ENCODE peak calls at places on chromosomes 7 and 10, in ten cellular contexts. One of them, this sample, is unnamed.

GRCh38 chr7:152093717-152094116 is 68.2 kb downstream of the GALNT11 start:
- DNase-seq in lower lobe of right lung: no peak
- DNase-seq in right atrium auricular region: no peak
- DNase-seq in pancreas: no peak
- DNase-seq in heart right ventricle: no peak
- DNase-seq in MM.1S: no peak
- DNase-seq in astrocyte of the spinal cord: no peak
- DNase-seq in OCI-LY7: no peak
- DNase-seq in cardiac fibroblast: no peak
- DNase-seq in GM20000: no peak
- DNase-seq in this sample: no peak

GRCh38 chr7:130912086-130912909 is 178.3 kb upstream of the KLF14 start:
- DNase-seq in astrocyte of the spinal cord: peak
- DNase-seq in MM.1S: no peak
- DNase-seq in OCI-LY7: peak
- DNase-seq in pancreas: no peak
- DNase-seq in cardiac fibroblast: peak
- DNase-seq in GM20000: no peak
- DNase-seq in right atrium auricular region: peak
- DNase-seq in lower lobe of right lung: no peak
- DNase-seq in heart right ventricle: no peak
- DNase-seq in this sample: no peak

GRCh38 chr7:37427276-37427940 is 21.3 kb downstream of the ELMO1 start:
- DNase-seq in lower lobe of right lung: no peak
- DNase-seq in right atrium auricular region: no peak
- DNase-seq in GM20000: no peak
- DNase-seq in OCI-LY7: no peak
- DNase-seq in cardiac fibroblast: no peak
- DNase-seq in heart right ventricle: no peak
- DNase-seq in MM.1S: no peak
- DNase-seq in pancreas: no peak
- DNase-seq in astrocyte of the spinal cord: no peak
- DNase-seq in this sample: no peak

GRCh38 chr7:137978464-137979237 is 23.2 kb downstream of the CREB3L2 start:
- DNase-seq in pancreas: no peak
- DNase-seq in cardiac fibroblast: peak
- DNase-seq in OCI-LY7: no peak
- DNase-seq in right atrium auricular region: peak
- DNase-seq in heart right ventricle: peak
- DNase-seq in MM.1S: no peak
- DNase-seq in GM20000: no peak
- DNase-seq in astrocyte of the spinal cord: peak
- DNase-seq in lower lobe of right lung: no peak
- DNase-seq in this sample: no peak

GRCh38 chr10:78568664-78569063 is 500.1 kb upstream of the ZMIZ1 start:
- DNase-seq in MM.1S: no peak
- DNase-seq in pancreas: no peak
- DNase-seq in cardiac fibroblast: no peak
- DNase-seq in right atrium auricular region: no peak
- DNase-seq in lower lobe of right lung: no peak
- DNase-seq in OCI-LY7: no peak
- DNase-seq in GM20000: no peak
- DNase-seq in heart right ventricle: no peak
- DNase-seq in astrocyte of the spinal cord: no peak
- DNase-seq in this sample: no peak

GRCh38 chr10:69316313-69317059 is 38.2 kb downstream of the HK1 start:
- DNase-seq in cardiac fibroblast: peak
- DNase-seq in astrocyte of the spinal cord: no peak
- DNase-seq in GM20000: no peak
- DNase-seq in lower lobe of right lung: no peak
- DNase-seq in pancreas: no peak
- DNase-seq in heart right ventricle: no peak
- DNase-seq in MM.1S: no peak
- DNase-seq in right atrium auricular region: no peak
- DNase-seq in OCI-LY7: no peak
- DNase-seq in this sample: no peak

GRCh38 chr10:88687853-88688467 is 18.1 kb upstream of the LIPK start:
- DNase-seq in pancreas: no peak
- DNase-seq in GM20000: peak
- DNase-seq in heart right ventricle: no peak
- DNase-seq in right atrium auricular region: no peak
- DNase-seq in astrocyte of the spinal cord: peak
- DNase-seq in MM.1S: peak
- DNase-seq in cardiac fibroblast: peak
- DNase-seq in OCI-LY7: peak
- DNase-seq in lower lobe of right lung: no peak
- DNase-seq in this sample: peak

GRCh38 chr7:34550996-34551395 is 107.0 kb upstream of the NPSR1 start:
- DNase-seq in lower lobe of right lung: no peak
- DNase-seq in GM20000: no peak
- DNase-seq in MM.1S: no peak
- DNase-seq in pancreas: no peak
- DNase-seq in right atrium auricular region: no peak
- DNase-seq in heart right ventricle: no peak
- DNase-seq in OCI-LY7: no peak
- DNase-seq in astrocyte of the spinal cord: no peak
- DNase-seq in cardiac fibroblast: no peak
- DNase-seq in this sample: no peak

DNA sequence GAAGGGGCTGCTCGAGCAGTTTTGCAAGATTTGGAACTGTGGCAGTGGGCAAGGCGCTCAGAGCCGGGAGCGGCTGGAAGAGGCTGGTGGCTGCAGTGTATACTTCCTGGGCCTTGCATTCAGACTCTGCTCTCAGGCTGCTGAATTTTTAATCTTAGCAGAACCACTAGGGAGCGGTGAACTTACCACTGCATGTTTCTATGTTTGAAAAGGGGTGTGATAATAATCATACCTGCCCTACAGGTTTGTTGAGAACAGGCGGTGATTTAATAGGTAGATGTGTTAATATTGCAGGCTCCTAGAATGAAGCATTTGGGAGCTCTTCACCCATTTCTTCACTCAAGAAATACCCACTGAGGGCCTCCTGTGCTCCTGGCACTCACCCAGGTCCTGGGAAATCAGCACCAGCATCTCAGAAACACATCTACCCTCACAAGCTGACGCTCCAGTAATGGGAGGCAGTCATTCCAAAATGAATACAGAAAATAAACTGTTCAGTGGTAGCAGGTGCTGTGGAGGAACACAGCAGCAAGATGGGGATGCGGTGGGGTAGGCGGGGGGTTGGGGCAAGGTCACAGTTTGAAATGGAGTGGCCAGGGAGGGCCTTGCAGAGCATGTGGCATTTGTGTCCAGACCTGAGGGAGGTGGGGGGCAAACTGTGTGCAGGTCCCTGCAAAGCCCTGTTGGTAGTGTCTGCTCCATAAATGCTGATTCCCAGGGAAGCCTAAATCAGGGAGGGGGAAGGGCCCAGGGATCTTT is 41.0 kb downstream of the VWA2 start:
- DNase-seq in lower lobe of right lung: no peak
- DNase-seq in cardiac fibroblast: no peak
- DNase-seq in pancreas: no peak
- DNase-seq in heart right ventricle: no peak
- DNase-seq in astrocyte of the spinal cord: no peak
- DNase-seq in MM.1S: no peak
- DNase-seq in right atrium auricular region: no peak
- DNase-seq in GM20000: no peak
- DNase-seq in OCI-LY7: no peak
- DNase-seq in this sample: no peak
- TF ChIP-seq CTCF in lower lobe of right lung: no peak
- TF ChIP-seq CTCF in cardiac fibroblast: no peak
- TF ChIP-seq CTCF in pancreas: no peak
- TF ChIP-seq CTCF in heart right ventricle: no peak
- TF ChIP-seq CTCF in astrocyte of the spinal cord: no peak
- TF ChIP-seq CTCF in MM.1S: no peak
- TF ChIP-seq CTCF in right atrium auricular region: no peak
- TF ChIP-seq CTCF in GM20000: no peak
- TF ChIP-seq CTCF in OCI-LY7: no peak
- TF ChIP-seq CTCF in this sample: no peak

DNA sequence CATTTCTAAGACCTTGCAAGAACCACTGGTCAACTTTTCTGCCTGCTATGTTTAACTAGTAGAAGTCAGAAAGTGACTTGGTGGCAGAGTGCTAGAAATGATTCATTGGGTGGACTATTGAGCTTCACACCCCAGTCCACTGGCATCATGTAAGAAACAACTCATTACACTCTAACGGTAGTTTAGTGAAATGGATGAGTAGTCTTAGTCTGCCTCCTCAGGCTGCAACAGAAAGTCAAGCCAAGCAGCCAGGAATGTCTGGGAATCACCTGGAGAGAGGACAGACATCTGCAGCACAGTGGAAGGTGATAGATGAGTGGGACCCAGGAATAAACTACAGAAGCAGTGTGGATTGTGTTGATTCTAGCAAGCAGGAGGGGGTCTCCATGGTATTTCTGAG is 125.4 kb downstream of the AUTS2 start:
- DNase-seq in astrocyte of the spinal cord: no peak
- DNase-seq in cardiac fibroblast: no peak
- DNase-seq in MM.1S: no peak
- DNase-seq in GM20000: no peak
- DNase-seq in lower lobe of right lung: no peak
- DNase-seq in pancreas: no peak
- DNase-seq in right atrium auricular region: no peak
- DNase-seq in OCI-LY7: no peak
- DNase-seq in heart right ventricle: no peak
- DNase-seq in this sample: no peak
- TF ChIP-seq CTCF in astrocyte of the spinal cord: no peak
- TF ChIP-seq CTCF in cardiac fibroblast: no peak
- TF ChIP-seq CTCF in MM.1S: no peak
- TF ChIP-seq CTCF in GM20000: no peak
- TF ChIP-seq CTCF in lower lobe of right lung: no peak
- TF ChIP-seq CTCF in pancreas: no peak
- TF ChIP-seq CTCF in right atrium auricular region: no peak
- TF ChIP-seq CTCF in OCI-LY7: no peak
- TF ChIP-seq CTCF in heart right ventricle: no peak
- TF ChIP-seq CTCF in this sample: no peak

GRCh38 chr10:18599392-18599791 is 52.0 kb downstream of the NSUN6 start:
- DNase-seq in heart right ventricle: no peak
- DNase-seq in astrocyte of the spinal cord: no peak
- DNase-seq in MM.1S: no peak
- DNase-seq in right atrium auricular region: no peak
- DNase-seq in cardiac fibroblast: no peak
- DNase-seq in lower lobe of right lung: no peak
- DNase-seq in OCI-LY7: no peak
- DNase-seq in GM20000: no peak
- DNase-seq in pancreas: no peak
- DNase-seq in this sample: no peak

DNA sequence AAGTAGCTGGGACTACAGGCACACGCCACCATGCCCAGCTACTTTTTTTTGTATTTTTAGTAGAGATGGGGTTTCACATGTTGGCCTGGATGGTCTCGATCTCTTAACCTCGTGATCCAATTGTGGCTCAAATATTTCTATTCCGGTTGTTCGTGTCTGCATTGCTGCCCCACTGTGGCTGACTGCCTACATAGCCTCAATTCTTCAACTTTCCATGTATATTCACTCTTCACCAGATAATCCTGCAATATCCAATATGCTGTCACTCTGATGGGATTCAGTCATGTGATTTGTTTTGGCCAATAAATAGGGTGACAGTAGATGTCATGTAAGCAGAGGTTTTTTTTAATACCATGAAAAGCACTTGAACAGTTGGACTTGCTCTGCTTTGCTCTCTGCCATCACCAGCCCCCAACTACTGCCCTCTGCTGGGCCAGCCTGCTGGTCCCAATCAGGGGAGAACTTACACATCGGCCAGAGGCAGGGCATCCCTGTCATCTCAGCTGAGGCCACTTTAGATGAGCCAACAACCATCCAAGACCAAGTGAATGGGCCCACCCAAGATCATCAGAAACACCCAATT is 56.7 kb downstream of the NSUN6 start:
- DNase-seq in cardiac fibroblast: no peak
- DNase-seq in lower lobe of right lung: no peak
- DNase-seq in OCI-LY7: no peak
- DNase-seq in GM20000: no peak
- DNase-seq in pancreas: no peak
- DNase-seq in heart right ventricle: no peak
- DNase-seq in MM.1S: no peak
- DNase-seq in astrocyte of the spinal cord: no peak
- DNase-seq in right atrium auricular region: no peak
- DNase-seq in this sample: no peak
- TF ChIP-seq CTCF in cardiac fibroblast: peak
- TF ChIP-seq CTCF in lower lobe of right lung: peak
- TF ChIP-seq CTCF in OCI-LY7: peak
- TF ChIP-seq CTCF in GM20000: no peak
- TF ChIP-seq CTCF in pancreas: no peak
- TF ChIP-seq CTCF in heart right ventricle: peak
- TF ChIP-seq CTCF in MM.1S: peak
- TF ChIP-seq CTCF in astrocyte of the spinal cord: peak
- TF ChIP-seq CTCF in right atrium auricular region: peak
- TF ChIP-seq CTCF in this sample: peak

GRCh38 chr7:134469622-134470021 is 10.7 kb upstream of the AKR1B1 start:
- DNase-seq in GM20000: no peak
- DNase-seq in astrocyte of the spinal cord: no peak
- DNase-seq in MM.1S: no peak
- DNase-seq in right atrium auricular region: no peak
- DNase-seq in OCI-LY7: no peak
- DNase-seq in pancreas: peak
- DNase-seq in heart right ventricle: no peak
- DNase-seq in lower lobe of right lung: no peak
- DNase-seq in cardiac fibroblast: no peak
- DNase-seq in this sample: no peak

GRCh38 chr7:134470864-134471263 is 12.0 kb upstream of the AKR1B1 start:
- DNase-seq in MM.1S: no peak
- DNase-seq in cardiac fibroblast: peak
- DNase-seq in GM20000: no peak
- DNase-seq in OCI-LY7: no peak
- DNase-seq in lower lobe of right lung: no peak
- DNase-seq in heart right ventricle: no peak
- DNase-seq in astrocyte of the spinal cord: peak
- DNase-seq in right atrium auricular region: no peak
- DNase-seq in pancreas: no peak
- DNase-seq in this sample: no peak

GRCh38 chr7:134468475-134468874 is 9.6 kb upstream of the AKR1B1 start:
- DNase-seq in heart right ventricle: no peak
- DNase-seq in GM20000: no peak
- DNase-seq in cardiac fibroblast: no peak
- DNase-seq in lower lobe of right lung: no peak
- DNase-seq in pancreas: no peak
- DNase-seq in astrocyte of the spinal cord: no peak
- DNase-seq in MM.1S: no peak
- DNase-seq in OCI-LY7: no peak
- DNase-seq in right atrium auricular region: no peak
- DNase-seq in this sample: no peak

GRCh38 chr7:134464496-134464895 is 5.6 kb upstream of the AKR1B1 start:
- DNase-seq in pancreas: no peak
- DNase-seq in right atrium auricular region: no peak
- DNase-seq in GM20000: no peak
- DNase-seq in astrocyte of the spinal cord: no peak
- DNase-seq in MM.1S: no peak
- DNase-seq in OCI-LY7: no peak
- DNase-seq in cardiac fibroblast: no peak
- DNase-seq in heart right ventricle: no peak
- DNase-seq in lower lobe of right lung: no peak
- DNase-seq in this sample: no peak

DNA sequence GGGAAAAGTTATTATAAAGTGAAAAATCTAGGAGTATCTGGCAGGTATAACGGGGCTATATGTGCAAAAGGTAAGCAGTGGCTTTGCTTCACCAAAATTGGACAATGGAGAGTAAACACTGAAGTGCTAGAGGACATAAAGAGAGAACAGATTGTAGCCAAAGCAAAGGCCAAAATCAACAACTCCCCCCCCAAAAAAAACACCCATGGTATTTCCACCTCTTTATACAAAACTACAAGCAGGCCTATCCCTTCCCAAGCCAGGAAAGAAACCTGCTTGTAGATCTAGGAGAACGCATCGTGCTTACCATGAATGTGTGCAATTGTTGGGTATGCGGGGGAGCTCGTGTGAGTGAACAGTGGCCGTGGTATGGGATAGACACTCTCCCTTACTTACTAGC is 9.2 kb upstream of the AKR1B1 start:
- DNase-seq in heart right ventricle: no peak
- DNase-seq in lower lobe of right lung: no peak
- DNase-seq in right atrium auricular region: no peak
- DNase-seq in GM20000: no peak
- DNase-seq in pancreas: no peak
- DNase-seq in MM.1S: no peak
- DNase-seq in OCI-LY7: no peak
- DNase-seq in cardiac fibroblast: no peak
- DNase-seq in astrocyte of the spinal cord: no peak
- DNase-seq in this sample: no peak
- TF ChIP-seq CTCF in heart right ventricle: no peak
- TF ChIP-seq CTCF in lower lobe of right lung: no peak
- TF ChIP-seq CTCF in right atrium auricular region: no peak
- TF ChIP-seq CTCF in GM20000: no peak
- TF ChIP-seq CTCF in pancreas: no peak
- TF ChIP-seq CTCF in MM.1S: no peak
- TF ChIP-seq CTCF in OCI-LY7: no peak
- TF ChIP-seq CTCF in cardiac fibroblast: no peak
- TF ChIP-seq CTCF in astrocyte of the spinal cord: no peak
- TF ChIP-seq CTCF in this sample: no peak